ENCODE peak calls at places on chromosomes 5 and 9, in seven cellular contexts. One of them, this sample, is unnamed.

GRCh38 chr5:68070641-68071191 is 144.8 kb upstream of the PIK3R1 start:
- DNase-seq in astrocyte: no peak
- DNase-seq in AG20443: peak
- DNase-seq in progenitor cell of endocrine pancreas: no peak
- DNase-seq in activated CD8-positive, alpha-beta memory T cell treated with anti-CD3 and anti-CD28 coated beads, Interleukin-2, amount 10 ng/mL, durations not matched to agents 7 days and 5 days: no peak
- DNase-seq in stimulated activated CD4-positive, alpha-beta T cell treated with anti-CD3 and anti-CD28 coated beads, Interleukin-1b, Interleukin-23, amount 100 ng/mL, for 24 hours: no peak
- DNase-seq in adrenal gland: no peak
- DNase-seq in this sample: no peak

GRCh38 chr9:7983361-7983974 is 183.9 kb upstream of the DMAC1 start:
- DNase-seq in astrocyte: no peak
- DNase-seq in AG20443: no peak
- DNase-seq in progenitor cell of endocrine pancreas: no peak
- DNase-seq in activated CD8-positive, alpha-beta memory T cell treated with anti-CD3 and anti-CD28 coated beads, Interleukin-2, amount 10 ng/mL, durations not matched to agents 7 days and 5 days: no peak
- DNase-seq in stimulated activated CD4-positive, alpha-beta T cell treated with anti-CD3 and anti-CD28 coated beads, Interleukin-1b, Interleukin-23, amount 100 ng/mL, for 24 hours: no peak
- DNase-seq in adrenal gland: no peak
- DNase-seq in this sample: no peak

GRCh38 chr5:79824444-79824843 is 134.8 kb downstream of the CMYA5 start:
- DNase-seq in astrocyte: no peak
- DNase-seq in AG20443: no peak
- DNase-seq in progenitor cell of endocrine pancreas: no peak
- DNase-seq in activated CD8-positive, alpha-beta memory T cell treated with anti-CD3 and anti-CD28 coated beads, Interleukin-2, amount 10 ng/mL, durations not matched to agents 7 days and 5 days: no peak
- DNase-seq in stimulated activated CD4-positive, alpha-beta T cell treated with anti-CD3 and anti-CD28 coated beads, Interleukin-1b, Interleukin-23, amount 100 ng/mL, for 24 hours: no peak
- DNase-seq in adrenal gland: no peak
- DNase-seq in this sample: no peak

GRCh38 chr5:159735036-159735435 is 181.2 kb upstream of the ADRA1B start:
- DNase-seq in astrocyte: no peak
- DNase-seq in AG20443: no peak
- DNase-seq in progenitor cell of endocrine pancreas: no peak
- DNase-seq in activated CD8-positive, alpha-beta memory T cell treated with anti-CD3 and anti-CD28 coated beads, Interleukin-2, amount 10 ng/mL, durations not matched to agents 7 days and 5 days: no peak
- DNase-seq in stimulated activated CD4-positive, alpha-beta T cell treated with anti-CD3 and anti-CD28 coated beads, Interleukin-1b, Interleukin-23, amount 100 ng/mL, for 24 hours: no peak
- DNase-seq in adrenal gland: no peak
- DNase-seq in this sample: no peak

GRCh38 chr9:2838356-2838983 is 5.4 kb downstream of the PUM3 start:
- DNase-seq in astrocyte: no peak
- DNase-seq in AG20443: no peak
- DNase-seq in progenitor cell of endocrine pancreas: no peak
- DNase-seq in activated CD8-positive, alpha-beta memory T cell treated with anti-CD3 and anti-CD28 coated beads, Interleukin-2, amount 10 ng/mL, durations not matched to agents 7 days and 5 days: no peak
- DNase-seq in stimulated activated CD4-positive, alpha-beta T cell treated with anti-CD3 and anti-CD28 coated beads, Interleukin-1b, Interleukin-23, amount 100 ng/mL, for 24 hours: no peak
- DNase-seq in adrenal gland: no peak
- DNase-seq in this sample: no peak

GRCh38 chr9:127013597-127013996 is 99.0 kb downstream of the RALGPS1 start:
- DNase-seq in astrocyte: no peak
- DNase-seq in AG20443: no peak
- DNase-seq in progenitor cell of endocrine pancreas: no peak
- DNase-seq in activated CD8-positive, alpha-beta memory T cell treated with anti-CD3 and anti-CD28 coated beads, Interleukin-2, amount 10 ng/mL, durations not matched to agents 7 days and 5 days: no peak
- DNase-seq in stimulated activated CD4-positive, alpha-beta T cell treated with anti-CD3 and anti-CD28 coated beads, Interleukin-1b, Interleukin-23, amount 100 ng/mL, for 24 hours: no peak
- DNase-seq in adrenal gland: peak
- DNase-seq in this sample: no peak

GRCh38 chr9:74379718-74380117 is 117.4 kb upstream of the RORB start:
- DNase-seq in astrocyte: peak
- DNase-seq in AG20443: no peak
- DNase-seq in progenitor cell of endocrine pancreas: peak
- DNase-seq in activated CD8-positive, alpha-beta memory T cell treated with anti-CD3 and anti-CD28 coated beads, Interleukin-2, amount 10 ng/mL, durations not matched to agents 7 days and 5 days: peak
- DNase-seq in stimulated activated CD4-positive, alpha-beta T cell treated with anti-CD3 and anti-CD28 coated beads, Interleukin-1b, Interleukin-23, amount 100 ng/mL, for 24 hours: no peak
- DNase-seq in adrenal gland: peak
- DNase-seq in this sample: peak

GRCh38 chr5:104273725-104274124 is 711.1 kb upstream of the NUDT12 start:
- DNase-seq in astrocyte: no peak
- DNase-seq in AG20443: no peak
- DNase-seq in progenitor cell of endocrine pancreas: no peak
- DNase-seq in activated CD8-positive, alpha-beta memory T cell treated with anti-CD3 and anti-CD28 coated beads, Interleukin-2, amount 10 ng/mL, durations not matched to agents 7 days and 5 days: no peak
- DNase-seq in stimulated activated CD4-positive, alpha-beta T cell treated with anti-CD3 and anti-CD28 coated beads, Interleukin-1b, Interleukin-23, amount 100 ng/mL, for 24 hours: no peak
- DNase-seq in adrenal gland: no peak
- DNase-seq in this sample: no peak

GRCh38 chr5:78634634-78635033 is 13.9 kb downstream of the LHFPL2 start:
- DNase-seq in astrocyte: no peak
- DNase-seq in AG20443: no peak
- DNase-seq in progenitor cell of endocrine pancreas: no peak
- DNase-seq in activated CD8-positive, alpha-beta memory T cell treated with anti-CD3 and anti-CD28 coated beads, Interleukin-2, amount 10 ng/mL, durations not matched to agents 7 days and 5 days: no peak
- DNase-seq in stimulated activated CD4-positive, alpha-beta T cell treated with anti-CD3 and anti-CD28 coated beads, Interleukin-1b, Interleukin-23, amount 100 ng/mL, for 24 hours: no peak
- DNase-seq in adrenal gland: peak
- DNase-seq in this sample: no peak

GRCh38 chr5:67192719-67193464 is 3.7 kb downstream of the CD180 start:
- DNase-seq in astrocyte: peak
- DNase-seq in AG20443: no peak
- DNase-seq in progenitor cell of endocrine pancreas: no peak
- DNase-seq in activated CD8-positive, alpha-beta memory T cell treated with anti-CD3 and anti-CD28 coated beads, Interleukin-2, amount 10 ng/mL, durations not matched to agents 7 days and 5 days: no peak
- DNase-seq in stimulated activated CD4-positive, alpha-beta T cell treated with anti-CD3 and anti-CD28 coated beads, Interleukin-1b, Interleukin-23, amount 100 ng/mL, for 24 hours: no peak
- DNase-seq in adrenal gland: no peak
- DNase-seq in this sample: no peak

GRCh38 chr9:98372077-98372812 is 116.8 kb upstream of the TBC1D2 start:
- DNase-seq in astrocyte: no peak
- DNase-seq in AG20443: no peak
- DNase-seq in progenitor cell of endocrine pancreas: no peak
- DNase-seq in activated CD8-positive, alpha-beta memory T cell treated with anti-CD3 and anti-CD28 coated beads, Interleukin-2, amount 10 ng/mL, durations not matched to agents 7 days and 5 days: no peak
- DNase-seq in stimulated activated CD4-positive, alpha-beta T cell treated with anti-CD3 and anti-CD28 coated beads, Interleukin-1b, Interleukin-23, amount 100 ng/mL, for 24 hours: no peak
- DNase-seq in adrenal gland: no peak
- DNase-seq in this sample: no peak

GRCh38 chr5:171842006-171842776 is 56.6 kb downstream of the SMIM23 start:
- DNase-seq in astrocyte: no peak
- DNase-seq in AG20443: peak
- DNase-seq in progenitor cell of endocrine pancreas: no peak
- DNase-seq in activated CD8-positive, alpha-beta memory T cell treated with anti-CD3 and anti-CD28 coated beads, Interleukin-2, amount 10 ng/mL, durations not matched to agents 7 days and 5 days: no peak
- DNase-seq in stimulated activated CD4-positive, alpha-beta T cell treated with anti-CD3 and anti-CD28 coated beads, Interleukin-1b, Interleukin-23, amount 100 ng/mL, for 24 hours: no peak
- DNase-seq in adrenal gland: no peak
- DNase-seq in this sample: no peak

GRCh38 chr5:3311443-3311842 is 284.2 kb upstream of the IRX1 start:
- DNase-seq in astrocyte: peak
- DNase-seq in AG20443: no peak
- DNase-seq in progenitor cell of endocrine pancreas: no peak
- DNase-seq in activated CD8-positive, alpha-beta memory T cell treated with anti-CD3 and anti-CD28 coated beads, Interleukin-2, amount 10 ng/mL, durations not matched to agents 7 days and 5 days: no peak
- DNase-seq in stimulated activated CD4-positive, alpha-beta T cell treated with anti-CD3 and anti-CD28 coated beads, Interleukin-1b, Interleukin-23, amount 100 ng/mL, for 24 hours: no peak
- DNase-seq in adrenal gland: no peak
- DNase-seq in this sample: no peak

GRCh38 chr5:54861212-54861894 is 124.0 kb downstream of the ESM1 start:
- DNase-seq in astrocyte: peak
- DNase-seq in AG20443: peak
- DNase-seq in progenitor cell of endocrine pancreas: no peak
- DNase-seq in activated CD8-positive, alpha-beta memory T cell treated with anti-CD3 and anti-CD28 coated beads, Interleukin-2, amount 10 ng/mL, durations not matched to agents 7 days and 5 days: no peak
- DNase-seq in stimulated activated CD4-positive, alpha-beta T cell treated with anti-CD3 and anti-CD28 coated beads, Interleukin-1b, Interleukin-23, amount 100 ng/mL, for 24 hours: no peak
- DNase-seq in adrenal gland: no peak
- DNase-seq in this sample: no peak

GRCh38 chr5:91417219-91417618 is 34.1 kb upstream of the ARRDC3 start:
- DNase-seq in astrocyte: no peak
- DNase-seq in AG20443: no peak
- DNase-seq in progenitor cell of endocrine pancreas: no peak
- DNase-seq in activated CD8-positive, alpha-beta memory T cell treated with anti-CD3 and anti-CD28 coated beads, Interleukin-2, amount 10 ng/mL, durations not matched to agents 7 days and 5 days: no peak
- DNase-seq in stimulated activated CD4-positive, alpha-beta T cell treated with anti-CD3 and anti-CD28 coated beads, Interleukin-1b, Interleukin-23, amount 100 ng/mL, for 24 hours: no peak
- DNase-seq in adrenal gland: no peak
- DNase-seq in this sample: no peak

GRCh38 chr9:32969270-32969669 is 32.2 kb downstream of the APTX start:
- DNase-seq in astrocyte: peak
- DNase-seq in AG20443: peak
- DNase-seq in progenitor cell of endocrine pancreas: no peak
- DNase-seq in activated CD8-positive, alpha-beta memory T cell treated with anti-CD3 and anti-CD28 coated beads, Interleukin-2, amount 10 ng/mL, durations not matched to agents 7 days and 5 days: no peak
- DNase-seq in stimulated activated CD4-positive, alpha-beta T cell treated with anti-CD3 and anti-CD28 coated beads, Interleukin-1b, Interleukin-23, amount 100 ng/mL, for 24 hours: no peak
- DNase-seq in adrenal gland: no peak
- DNase-seq in this sample: no peak

GRCh38 chr5:102511666-102512065 is 12.9 kb upstream of the SLCO6A1 start:
- DNase-seq in astrocyte: peak
- DNase-seq in AG20443: peak
- DNase-seq in progenitor cell of endocrine pancreas: no peak
- DNase-seq in activated CD8-positive, alpha-beta memory T cell treated with anti-CD3 and anti-CD28 coated beads, Interleukin-2, amount 10 ng/mL, durations not matched to agents 7 days and 5 days: no peak
- DNase-seq in stimulated activated CD4-positive, alpha-beta T cell treated with anti-CD3 and anti-CD28 coated beads, Interleukin-1b, Interleukin-23, amount 100 ng/mL, for 24 hours: no peak
- DNase-seq in adrenal gland: peak
- DNase-seq in this sample: no peak

GRCh38 chr9:85248514-85249312 is 493.0 kb downstream of the AGTPBP1 start:
- DNase-seq in astrocyte: peak
- DNase-seq in AG20443: peak
- DNase-seq in progenitor cell of endocrine pancreas: no peak
- DNase-seq in activated CD8-positive, alpha-beta memory T cell treated with anti-CD3 and anti-CD28 coated beads, Interleukin-2, amount 10 ng/mL, durations not matched to agents 7 days and 5 days: no peak
- DNase-seq in stimulated activated CD4-positive, alpha-beta T cell treated with anti-CD3 and anti-CD28 coated beads, Interleukin-1b, Interleukin-23, amount 100 ng/mL, for 24 hours: no peak
- DNase-seq in adrenal gland: no peak
- DNase-seq in this sample: no peak

GRCh38 chr5:150599917-150600511 is 40.4 kb upstream of the SYNPO start:
- DNase-seq in astrocyte: peak
- DNase-seq in AG20443: peak
- DNase-seq in progenitor cell of endocrine pancreas: no peak
- DNase-seq in activated CD8-positive, alpha-beta memory T cell treated with anti-CD3 and anti-CD28 coated beads, Interleukin-2, amount 10 ng/mL, durations not matched to agents 7 days and 5 days: no peak
- DNase-seq in stimulated activated CD4-positive, alpha-beta T cell treated with anti-CD3 and anti-CD28 coated beads, Interleukin-1b, Interleukin-23, amount 100 ng/mL, for 24 hours: no peak
- DNase-seq in adrenal gland: peak
- DNase-seq in this sample: no peak

GRCh38 chr5:1111727-1112289 is at the start of gene SLC12A7:
- DNase-seq in astrocyte: no peak
- DNase-seq in AG20443: peak
- DNase-seq in progenitor cell of endocrine pancreas: peak
- DNase-seq in activated CD8-positive, alpha-beta memory T cell treated with anti-CD3 and anti-CD28 coated beads, Interleukin-2, amount 10 ng/mL, durations not matched to agents 7 days and 5 days: peak
- DNase-seq in stimulated activated CD4-positive, alpha-beta T cell treated with anti-CD3 and anti-CD28 coated beads, Interleukin-1b, Interleukin-23, amount 100 ng/mL, for 24 hours: peak
- DNase-seq in adrenal gland: peak
- DNase-seq in this sample: peak

GRCh38 chr5:117590944-117591343 is 1016.3 kb upstream of the SEMA6A start:
- DNase-seq in astrocyte: no peak
- DNase-seq in AG20443: no peak
- DNase-seq in progenitor cell of endocrine pancreas: no peak
- DNase-seq in activated CD8-positive, alpha-beta memory T cell treated with anti-CD3 and anti-CD28 coated beads, Interleukin-2, amount 10 ng/mL, durations not matched to agents 7 days and 5 days: no peak
- DNase-seq in stimulated activated CD4-positive, alpha-beta T cell treated with anti-CD3 and anti-CD28 coated beads, Interleukin-1b, Interleukin-23, amount 100 ng/mL, for 24 hours: no peak
- DNase-seq in adrenal gland: no peak
- DNase-seq in this sample: no peak

GRCh38 chr5:3356016-3356415 is 239.6 kb upstream of the IRX1 start:
- DNase-seq in astrocyte: no peak
- DNase-seq in AG20443: no peak
- DNase-seq in progenitor cell of endocrine pancreas: no peak
- DNase-seq in activated CD8-positive, alpha-beta memory T cell treated with anti-CD3 and anti-CD28 coated beads, Interleukin-2, amount 10 ng/mL, durations not matched to agents 7 days and 5 days: no peak
- DNase-seq in stimulated activated CD4-positive, alpha-beta T cell treated with anti-CD3 and anti-CD28 coated beads, Interleukin-1b, Interleukin-23, amount 100 ng/mL, for 24 hours: no peak
- DNase-seq in adrenal gland: no peak
- DNase-seq in this sample: no peak

GRCh38 chr9:100267211-100267610 is 85.5 kb downstream of the TEX10 start:
- DNase-seq in astrocyte: no peak
- DNase-seq in AG20443: no peak
- DNase-seq in progenitor cell of endocrine pancreas: no peak
- DNase-seq in activated CD8-positive, alpha-beta memory T cell treated with anti-CD3 and anti-CD28 coated beads, Interleukin-2, amount 10 ng/mL, durations not matched to agents 7 days and 5 days: no peak
- DNase-seq in stimulated activated CD4-positive, alpha-beta T cell treated with anti-CD3 and anti-CD28 coated beads, Interleukin-1b, Interleukin-23, amount 100 ng/mL, for 24 hours: no peak
- DNase-seq in adrenal gland: no peak
- DNase-seq in this sample: no peak

GRCh38 chr9:81083821-81084512 is 605.4 kb downstream of the TLE1 start:
- DNase-seq in astrocyte: peak
- DNase-seq in AG20443: peak
- DNase-seq in progenitor cell of endocrine pancreas: no peak
- DNase-seq in activated CD8-positive, alpha-beta memory T cell treated with anti-CD3 and anti-CD28 coated beads, Interleukin-2, amount 10 ng/mL, durations not matched to agents 7 days and 5 days: no peak
- DNase-seq in stimulated activated CD4-positive, alpha-beta T cell treated with anti-CD3 and anti-CD28 coated beads, Interleukin-1b, Interleukin-23, amount 100 ng/mL, for 24 hours: no peak
- DNase-seq in adrenal gland: peak
- DNase-seq in this sample: no peak

GRCh38 chr9:110942522-110942921 is 95.7 kb downstream of the LPAR1 start:
- DNase-seq in astrocyte: peak
- DNase-seq in AG20443: peak
- DNase-seq in progenitor cell of endocrine pancreas: no peak
- DNase-seq in activated CD8-positive, alpha-beta memory T cell treated with anti-CD3 and anti-CD28 coated beads, Interleukin-2, amount 10 ng/mL, durations not matched to agents 7 days and 5 days: no peak
- DNase-seq in stimulated activated CD4-positive, alpha-beta T cell treated with anti-CD3 and anti-CD28 coated beads, Interleukin-1b, Interleukin-23, amount 100 ng/mL, for 24 hours: no peak
- DNase-seq in adrenal gland: no peak
- DNase-seq in this sample: no peak

GRCh38 chr5:128081111-128081865 is 2.3 kb upstream of the SLC12A2 start:
- DNase-seq in astrocyte: no peak
- DNase-seq in AG20443: peak
- DNase-seq in progenitor cell of endocrine pancreas: no peak
- DNase-seq in activated CD8-positive, alpha-beta memory T cell treated with anti-CD3 and anti-CD28 coated beads, Interleukin-2, amount 10 ng/mL, durations not matched to agents 7 days and 5 days: no peak
- DNase-seq in stimulated activated CD4-positive, alpha-beta T cell treated with anti-CD3 and anti-CD28 coated beads, Interleukin-1b, Interleukin-23, amount 100 ng/mL, for 24 hours: no peak
- DNase-seq in adrenal gland: no peak
- DNase-seq in this sample: no peak

GRCh38 chr9:14769235-14769580 is 46.7 kb upstream of the CER1 start:
- DNase-seq in astrocyte: peak
- DNase-seq in AG20443: no peak
- DNase-seq in progenitor cell of endocrine pancreas: no peak
- DNase-seq in activated CD8-positive, alpha-beta memory T cell treated with anti-CD3 and anti-CD28 coated beads, Interleukin-2, amount 10 ng/mL, durations not matched to agents 7 days and 5 days: no peak
- DNase-seq in stimulated activated CD4-positive, alpha-beta T cell treated with anti-CD3 and anti-CD28 coated beads, Interleukin-1b, Interleukin-23, amount 100 ng/mL, for 24 hours: no peak
- DNase-seq in adrenal gland: peak
- DNase-seq in this sample: peak